ENCODE peak calls at places on chromosomes 2 and 18, in ten cellular contexts. J, O, X, W, V, T, M, Q, F and P are unnamed samples.
A peak's percentile ranks its signal among the peaks of the same experiment; 100 is the strongest.

GRCh38 chr18:68033466-68033865 is 516.9 kb upstream of the DSEL start:
- DNase-seq in W (peak; percentile 66), V (no peak), T (no peak), J (no peak), Q (peak; percentile 7), F (no peak), X (peak; percentile 20), M (no peak), O (peak; percentile 48), P (peak; percentile 6)

GRCh38 chr2:196206804-196207203 is 35.4 kb upstream of the STK17B start:
- DNase-seq in V (no peak), Q (no peak), M (no peak), O (peak; percentile 26), W (no peak), F (no peak), X (no peak), T (peak; percentile 33), J (no peak), P (no peak)

GRCh38 chr2:49917654-49918053 is 763.3 kb upstream of the FSHR start:
- DNase-seq in Q (no peak), X (no peak), J (no peak), M (no peak), T (no peak), W (no peak), O (no peak), F (no peak), V (no peak), P (no peak)

GRCh38 chr2:206647985-206648384 is 5.7 kb downstream of the FAM237A start:
- DNase-seq in V (no peak), J (no peak), X (no peak), Q (peak; percentile 3), M (no peak), W (no peak), O (peak; percentile 5), T (no peak), F (no peak), P (no peak)

GRCh38 chr2:208820289-208820688 is 413.7 kb downstream of the PTH2R start:
- DNase-seq in J (no peak), O (peak; percentile 0), V (no peak), W (no peak), T (no peak), X (no peak), M (no peak), Q (no peak), F (no peak), P (no peak)

GRCh38 chr18:12299862-12300261 is 8.2 kb upstream of the TUBB6 start:
- DNase-seq in Q (no peak), X (no peak), O (no peak), V (no peak), J (no peak), W (no peak), T (no peak), M (no peak), F (no peak), P (no peak)

GRCh38 chr2:133774675-133775005 is 206.4 kb upstream of the NCKAP5 start:
- DNase-seq in J (no peak), Q (no peak), W (peak; percentile 66), M (no peak), X (no peak), V (no peak), F (no peak), T (peak; percentile 54), O (no peak), P (no peak)

GRCh38 chr2:232836934-232837333 is 33.1 kb upstream of the SNORC start:
- DNase-seq in F (no peak), T (no peak), Q (no peak), W (no peak), X (no peak), V (no peak), O (no peak), J (no peak), M (no peak), P (no peak)

GRCh38 chr18:25180974-25181373 is 171.0 kb downstream of the ZNF521 start:
- DNase-seq in J (no peak), T (no peak), W (peak; percentile 29), V (no peak), M (no peak), F (no peak), O (peak; percentile 55), Q (no peak), X (no peak), P (no peak)

GRCh38 chr2:129277611-129278010 is 701.9 kb upstream of the RAB6C start:
- DNase-seq in Q (no peak), T (no peak), J (no peak), M (no peak), F (no peak), W (no peak), X (no peak), V (no peak), O (no peak), P (no peak)

GRCh38 chr2:135845257-135845656 is 8.3 kb upstream of the LCT start:
- DNase-seq in X (no peak), T (no peak), F (no peak), V (no peak), W (no peak), J (no peak), O (no peak), M (no peak), Q (no peak), P (no peak)
- TF ChIP-seq CTCF in X (peak; percentile 34), T (no peak), F (no peak), V (no peak), W (no peak), J (no peak), O (peak; percentile 8), M (peak; percentile 32), Q (no peak), P (peak; percentile 26)

DNA sequence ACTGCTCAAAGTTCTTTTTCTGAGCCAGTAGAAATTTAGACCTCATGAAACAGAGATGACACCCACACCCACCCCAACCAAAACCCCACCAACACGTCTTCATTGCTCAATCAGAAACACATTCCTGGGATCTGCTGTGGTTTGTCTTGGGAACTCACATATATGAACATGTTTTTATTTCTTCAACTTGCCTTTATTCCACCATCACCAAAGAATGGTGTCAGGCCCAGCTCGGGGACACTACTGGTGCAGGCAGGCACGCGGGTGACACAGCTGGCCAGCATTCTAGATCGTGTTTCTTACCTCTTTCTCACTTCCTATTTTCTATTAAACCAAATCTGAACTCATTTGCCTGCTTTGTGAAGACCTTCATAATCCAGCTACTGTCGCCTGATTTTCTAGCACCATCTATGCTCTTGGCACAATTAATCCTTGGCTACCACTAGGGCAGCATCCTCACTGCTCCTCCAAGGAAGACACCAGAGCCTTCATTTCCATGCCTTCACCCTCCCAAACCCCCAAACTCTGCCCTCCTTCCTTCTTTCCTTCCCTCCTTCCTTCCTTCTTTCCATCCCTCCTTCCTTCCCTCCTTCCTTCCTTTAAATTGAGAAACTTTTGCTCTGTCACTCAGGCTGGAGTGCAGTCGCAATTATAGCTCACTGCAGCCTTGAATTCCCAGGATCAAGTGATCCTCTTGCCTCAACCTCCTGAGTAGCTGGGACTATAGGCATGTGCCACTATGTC is 157.1 kb downstream of the BCL2 start:
- DNase-seq in T (no peak), Q (peak; percentile 27), X (peak; percentile 30), O (peak; percentile 64), W (peak; percentile 60), F (peak; percentile 14), J (peak; percentile 61), V (no peak), M (no peak), P (no peak)
- TF ChIP-seq CTCF in T (no peak), Q (no peak), X (no peak), O (no peak), W (no peak), F (no peak), J (no peak), V (no peak), M (no peak), P (no peak)

GRCh38 chr18:40159141-40160017 is 1795.7 kb upstream of the PIK3C3 start:
- DNase-seq in J (no peak), W (peak; percentile 70), F (no peak), X (peak; percentile 46), M (no peak), Q (peak; percentile 40), O (peak; percentile 83), V (peak; percentile 0), T (no peak), P (peak; percentile 1)
- TF ChIP-seq CTCF in J (peak; percentile 31), W (peak; percentile 62), F (no peak), X (peak; percentile 64), M (peak; percentile 79), Q (peak; percentile 54), O (peak; percentile 75), V (peak; percentile 14), T (peak; percentile 26), P (peak; percentile 76)

DNA sequence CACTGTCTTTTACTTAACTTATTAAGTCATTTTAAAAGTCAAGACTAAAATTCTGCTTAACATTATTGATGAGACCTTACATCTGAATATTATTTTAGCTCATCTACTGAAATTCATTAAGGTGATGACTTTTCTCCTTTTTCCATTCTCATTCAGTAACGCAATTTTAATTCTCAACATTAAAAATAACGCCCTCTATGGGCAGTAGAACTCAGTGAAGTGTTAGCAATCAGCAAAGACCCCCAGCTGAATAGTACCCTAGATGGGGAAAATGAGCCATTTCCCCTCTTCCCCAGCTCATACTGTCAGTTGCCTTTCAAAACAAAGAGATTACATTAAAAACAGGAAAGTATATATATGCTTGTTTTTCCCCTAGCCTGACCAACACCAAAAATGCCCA is 203.3 kb downstream of the NR4A2 start:
- DNase-seq in V (no peak), O (no peak), J (no peak), W (no peak), X (no peak), T (no peak), Q (no peak), F (no peak), M (no peak), P (no peak)
- TF ChIP-seq CTCF in V (no peak), O (no peak), J (no peak), W (no peak), X (no peak), T (no peak), Q (no peak), F (no peak), M (peak; percentile 63), P (no peak)

DNA sequence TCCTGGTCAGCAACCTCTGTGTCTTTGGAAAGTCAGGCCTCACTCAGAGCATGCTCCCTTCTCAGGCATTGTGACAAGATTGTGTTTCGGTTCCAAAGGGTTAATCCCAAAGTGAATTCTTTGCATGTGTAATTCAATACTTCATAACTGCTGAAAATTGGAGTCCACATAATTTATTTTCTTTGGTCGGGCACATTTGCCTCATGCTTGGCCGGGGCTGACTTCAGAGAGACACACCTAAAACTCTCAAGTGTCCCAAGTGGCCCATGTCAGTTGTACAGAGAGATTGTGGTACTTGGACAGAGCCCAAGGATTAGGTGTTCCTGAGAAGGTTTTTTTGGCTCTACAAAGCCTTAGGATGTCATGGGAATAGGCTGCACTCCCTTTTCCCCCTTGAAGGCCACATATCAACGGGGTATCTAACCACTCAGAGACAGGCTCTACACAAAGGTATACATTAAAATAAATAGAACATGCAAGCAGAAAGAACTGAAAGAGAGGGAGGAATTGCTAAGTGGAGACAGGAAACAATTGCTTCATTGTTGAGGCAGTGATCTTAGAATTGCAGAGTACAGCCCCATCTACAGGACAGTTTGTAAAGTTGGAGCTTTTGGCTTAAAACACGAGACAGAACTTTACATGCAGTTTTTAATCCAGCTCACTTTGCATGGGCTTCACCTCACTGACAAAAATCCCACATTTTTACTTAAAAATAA is 1232.3 kb upstream of the ZEB2 start:
- DNase-seq in W (peak; percentile 94), V (peak; percentile 45), O (peak; percentile 97), Q (peak; percentile 89), X (peak; percentile 70), T (peak; percentile 18), F (no peak), J (peak; percentile 47), M (no peak), P (peak; percentile 78)
- TF ChIP-seq CTCF in W (peak; percentile 74), V (peak; percentile 62), O (peak; percentile 80), Q (peak; percentile 82), X (peak; percentile 74), T (peak; percentile 68), F (no peak), J (peak; percentile 68), M (peak; percentile 82), P (peak; percentile 89)

GRCh38 chr2:27428213-27428977 is at the start of gene NRBP1:
- DNase-seq in W (peak; percentile 90), M (peak; percentile 92), F (peak; percentile 91), O (peak; percentile 90), J (peak; percentile 95), T (peak; percentile 83), X (peak; percentile 76), Q (peak; percentile 88), V (peak; percentile 48), P (peak; percentile 81)
- TF ChIP-seq CTCF in W (no peak), M (no peak), F (no peak), O (no peak), J (no peak), T (no peak), X (peak; percentile 13), Q (no peak), V (no peak), P (peak; percentile 33)